ENCODE peak calls at places on chromosomes 12 and 14, in four cellular contexts. V is esophagus squamous epithelium, Y is WERI-Rb-1, U is upper lobe of right lung. P is an unnamed sample.

GRCh38 chr14:89298056-89298834 is 118.8 kb downstream of the FOXN3 start:
- DNase-seq in V (no peak), Y (no peak), U (no peak), P (no peak)

GRCh38 chr12:24500466-24501232 is 448.3 kb downstream of the BCAT1 start:
- DNase-seq in V (no peak), Y (no peak), U (no peak), P (no peak)

GRCh38 chr14:83883732-83884131 is 1646.2 kb upstream of the FLRT2 start:
- DNase-seq in V (no peak), Y (no peak), U (no peak), P (no peak)

GRCh38 chr12:70927356-70927755 is 6.8 kb upstream of the PTPRR start:
- DNase-seq in V (no peak), Y (no peak), U (no peak), P (no peak)

GRCh38 chr12:31874961-31875608 is 84.1 kb upstream of the RESF1 start:
- DNase-seq in V (peak; percentile 16), Y (no peak), U (peak; percentile 66), P (peak; percentile 45)

GRCh38 chr14:66642264-66642663 is 134.3 kb downstream of the GPHN start:
- DNase-seq in V (no peak), Y (no peak), U (no peak), P (no peak)

GRCh38 chr14:88233915-88234314 is 89.2 kb downstream of the KCNK10 start:
- DNase-seq in V (no peak), Y (peak; percentile 59), U (no peak), P (peak; percentile 25)

GRCh38 chr14:101905614-101906013 is 58.8 kb upstream of the DYNC1H1 start:
- DNase-seq in V (no peak), Y (no peak), U (no peak), P (no peak)

GRCh38 chr12:122669397-122670070 is 33.6 kb downstream of the HCAR2 start:
- DNase-seq in V (no peak), Y (no peak), U (no peak), P (no peak)

GRCh38 chr14:90554341-90554740 is 157.5 kb downstream of the CALM1 start:
- DNase-seq in V (no peak), Y (no peak), U (peak; percentile 77), P (no peak)

GRCh38 chr14:76718306-76719075 is 42.8 kb upstream of the VASH1 start:
- DNase-seq in V (no peak), Y (no peak), U (no peak), P (no peak)

GRCh38 chr12:118187746-118188390 is 51.9 kb downstream of the PEBP1 start:
- DNase-seq in V (no peak), Y (no peak), U (no peak), P (peak; percentile 26)

GRCh38 chr14:106442857-106443256 is 916.5 kb downstream of the TMEM121 start:
- DNase-seq in V (no peak), Y (no peak), U (no peak), P (no peak)

GRCh38 chr12:3405821-3406220 is 85.2 kb upstream of the PRMT8 start:
- DNase-seq in V (no peak), Y (no peak), U (no peak), P (no peak)

GRCh38 chr12:47876404-47876960 is 28.3 kb downstream of the VDR start:
- DNase-seq in V (no peak), Y (no peak), U (no peak), P (no peak)

GRCh38 chr12:4900327-4900726 is 9.4 kb upstream of the KCNA1 start:
- DNase-seq in V (no peak), Y (no peak), U (no peak), P (no peak)

GRCh38 chr12:124445121-124445718 is 122.2 kb downstream of the NCOR2 start:
- DNase-seq in V (no peak), Y (no peak), U (no peak), P (peak; percentile 95)
- H3K27ac ChIP-seq in V (no peak overlapping the region), Y (no peak overlapping the region), U (no peak overlapping the region), P (peak overlapping the region; percentile 79)

DNA sequence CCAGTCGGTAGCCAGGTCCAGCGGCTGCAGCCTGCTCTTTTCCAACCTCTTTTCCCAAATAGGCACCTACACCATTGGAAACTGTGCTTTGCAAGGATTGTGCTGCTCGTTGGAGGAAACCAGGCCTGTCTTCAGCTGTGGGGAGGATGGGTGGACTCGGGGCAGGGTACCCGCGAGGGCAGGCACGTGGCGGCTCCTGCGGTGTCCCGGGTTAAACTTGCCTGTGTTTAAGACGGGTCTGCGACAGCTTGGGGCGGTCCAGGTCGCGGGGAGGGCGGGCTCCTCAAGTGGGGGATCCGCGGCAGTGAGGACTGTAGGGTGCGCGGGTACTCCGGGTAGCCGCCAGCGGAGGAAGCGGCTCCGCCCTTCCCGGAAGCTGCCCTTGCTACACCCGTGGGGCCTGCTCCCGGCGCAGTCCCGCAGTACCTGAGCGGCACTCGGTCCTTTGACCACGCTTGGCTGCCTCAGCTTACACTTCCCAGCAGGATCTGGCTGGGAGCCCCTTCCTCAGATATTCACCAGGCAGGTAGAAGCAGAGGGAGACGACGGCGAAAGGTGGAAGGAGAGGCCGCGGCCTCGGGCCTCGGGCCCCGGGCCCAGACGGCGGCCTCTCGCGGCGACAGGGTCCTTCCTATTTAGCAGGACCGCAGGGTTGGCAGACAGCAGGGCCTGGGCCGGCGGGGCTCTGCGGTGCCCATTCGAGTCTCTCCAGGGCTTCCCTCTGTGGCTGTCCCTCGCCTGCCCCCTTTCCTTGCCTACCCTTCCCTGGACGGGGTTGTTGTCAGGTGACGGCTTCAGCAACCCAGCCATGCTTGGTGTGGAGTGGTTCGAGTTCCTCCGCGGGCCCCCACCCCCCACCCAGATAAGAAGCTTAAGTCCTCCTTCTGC is 2.9 kb downstream of the TTC6 start:
- DNase-seq in V (no peak), Y (peak; percentile 49), U (peak; percentile 90), P (no peak)
- H3K36me3 ChIP-seq in V (no peaks in the 10 kb centered on the region), Y (no peaks in the 10 kb centered on the region), U (no peaks in the 10 kb centered on the region), P (no peaks in the 10 kb centered on the region)

DNA sequence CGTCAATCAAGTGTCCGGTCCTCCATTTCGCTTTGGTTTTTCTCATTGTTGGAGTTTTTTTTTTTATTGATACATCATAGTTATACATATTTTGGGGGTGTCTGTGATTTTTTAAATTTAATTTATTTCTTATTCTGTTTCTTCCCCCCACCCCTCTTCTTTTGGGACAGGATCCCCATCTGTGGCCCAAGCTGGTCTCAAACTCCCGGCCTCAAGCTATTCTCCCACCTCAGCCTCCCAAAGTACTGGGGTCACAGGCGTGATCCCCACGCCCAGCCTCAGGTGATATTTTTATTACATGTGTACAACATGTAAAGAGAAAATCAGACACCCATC is 51.3 kb upstream of the ZFP36L1 start:
- DNase-seq in V (no peak), Y (no peak), U (no peak), P (no peak)
- H3K27ac ChIP-seq in V (no peak overlapping the region), Y (no peak overlapping the region), U (no peak overlapping the region), P (no peak overlapping the region)

DNA sequence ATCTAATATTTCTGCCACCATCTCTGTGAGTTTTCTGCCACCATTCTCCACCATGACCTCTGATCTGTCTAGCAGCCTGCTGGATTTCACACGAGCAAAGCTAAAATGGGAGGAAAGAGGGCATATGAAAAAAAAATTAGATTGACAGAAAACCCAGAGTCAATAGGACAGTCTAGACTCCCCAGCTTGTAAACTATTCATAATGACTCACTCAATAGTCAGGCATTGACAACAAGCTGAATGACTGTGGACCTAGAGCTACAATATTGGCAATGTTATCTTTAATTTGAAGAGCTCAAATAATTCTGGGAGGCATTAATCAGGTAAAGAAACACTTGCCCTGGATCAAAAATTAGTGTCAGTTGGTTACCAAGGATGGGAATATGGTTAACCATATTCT is 91.8 kb upstream of the BCL2L14 start:
- DNase-seq in V (no peak), Y (no peak), U (no peak), P (no peak)
- H3K36me3 ChIP-seq in V (no peaks in the 10 kb centered on the region), Y (no peaks in the 10 kb centered on the region), U (no peaks in the 10 kb centered on the region), P (no peaks in the 10 kb centered on the region)

DNA sequence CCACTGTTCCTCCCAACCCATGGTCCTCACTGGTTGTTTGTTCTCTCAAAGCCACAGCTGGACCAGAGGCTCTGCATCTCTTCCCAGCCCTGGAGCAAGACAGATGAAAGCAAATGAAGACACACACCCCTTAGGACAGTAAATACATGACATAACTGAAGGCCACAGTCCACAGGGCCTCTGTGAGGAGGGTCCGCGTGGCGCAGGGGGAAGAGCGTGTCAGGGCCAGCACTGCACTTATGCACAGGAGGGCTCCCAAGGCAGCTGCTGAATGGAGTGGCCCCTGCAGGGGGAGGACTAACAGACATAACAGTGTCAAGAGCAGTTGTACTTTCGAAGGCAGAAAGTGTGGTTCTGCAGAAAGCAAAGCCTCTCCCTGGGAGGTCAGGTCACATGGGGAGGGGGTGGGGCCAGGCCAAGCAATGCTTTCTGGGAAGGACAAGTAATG is 79.9 kb downstream of the CHGA start:
- DNase-seq in V (no peak), Y (no peak), U (no peak), P (no peak)
- H3K27ac ChIP-seq in V (no peak overlapping the region), Y (no peak overlapping the region), U (no peak overlapping the region), P (no peak overlapping the region)

GRCh38 chr12:121167951-121168350 is 35.3 kb downstream of the P2RX7 start:
- DNase-seq in V (no peak), Y (no peak), U (no peak), P (no peak)

GRCh38 chr12:121170581-121171260 is 38.0 kb downstream of the P2RX7 start:
- DNase-seq in V (no peak), Y (no peak), U (no peak), P (peak; percentile 23)

GRCh38 chr12:121165316-121165715 is 32.6 kb downstream of the P2RX7 start:
- DNase-seq in V (no peak), Y (no peak), U (no peak), P (no peak)

GRCh38 chr12:121166356-121166755 is 33.7 kb downstream of the P2RX7 start:
- DNase-seq in V (no peak), Y (peak; percentile 50), U (no peak), P (no peak)

DNA sequence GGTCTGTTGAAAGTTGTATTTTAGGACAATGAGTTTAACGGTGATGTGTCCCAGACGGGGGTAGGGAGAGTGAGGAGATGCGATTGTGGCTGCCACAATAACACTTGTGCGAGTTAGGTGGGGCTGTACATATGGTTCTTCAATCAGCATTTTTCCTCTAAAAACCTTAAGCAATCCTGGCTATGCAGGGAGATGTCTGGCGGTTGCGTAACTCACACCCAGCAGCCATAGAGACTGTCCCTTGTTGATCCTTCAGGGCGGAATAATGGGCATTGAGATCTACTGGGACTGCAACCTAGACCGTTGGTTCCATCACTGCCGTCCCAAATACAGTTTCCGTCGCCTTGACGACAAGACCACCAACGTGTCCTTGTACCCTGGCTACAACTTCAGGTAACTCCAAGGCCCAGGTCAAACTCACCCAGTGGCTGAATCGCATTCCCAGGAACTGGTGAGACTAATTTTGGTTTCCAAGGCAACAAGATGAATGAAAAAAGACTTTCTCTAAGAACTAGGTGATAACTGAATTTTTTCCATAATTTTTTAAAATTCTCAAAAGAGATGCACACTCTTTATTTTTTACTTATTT is 34.6 kb downstream of the P2RX7 start:
- DNase-seq in V (no peak), Y (no peak), U (no peak), P (no peak)
- H3K36me3 ChIP-seq in V (peaks cover 39% of the 10 kb centered on the region), Y (no peaks in the 10 kb centered on the region), U (peaks cover 17% of the 10 kb centered on the region), P (no peaks in the 10 kb centered on the region)

DNA sequence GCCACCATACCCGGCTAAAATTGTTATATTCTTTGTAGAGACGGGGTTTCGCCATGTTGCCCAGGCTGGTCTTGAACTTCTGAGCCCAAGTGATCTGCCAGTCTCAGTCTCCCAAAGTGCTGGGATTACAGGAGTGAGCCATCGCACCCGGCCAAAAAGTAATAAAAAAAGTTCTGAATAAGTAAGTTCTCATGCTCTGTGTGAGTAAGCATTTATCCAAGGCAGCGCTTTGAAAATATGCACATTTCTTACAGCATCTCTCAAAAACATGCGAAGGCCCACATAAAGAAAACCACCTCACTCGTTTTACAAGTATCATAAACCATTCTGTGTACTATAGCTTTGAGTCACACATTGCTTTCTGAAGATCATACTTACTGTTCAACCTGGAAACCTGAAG is 8.6 kb downstream of the GIT2 start:
- DNase-seq in V (no peak), Y (no peak), U (no peak), P (no peak)
- H3K27ac ChIP-seq in V (no peak overlapping the region), Y (no peak overlapping the region), U (no peak overlapping the region), P (no peak overlapping the region)